ENCODE peak calls at places on chromosomes 7 and 10, in five cellular contexts. P is A549, M is HepG2, X is K562, H is H1. J is an unnamed sample.

GRCh38 chr7:82778021-82778420 is 334.4 kb upstream of the CACNA2D1 start:
- DNase-seq in H (no peak), P (no peak), M (no peak), X (no peak), J (no peak)

GRCh38 chr10:94747838-94748237 is 14.6 kb upstream of the CYP2C19 start:
- DNase-seq in X (no peak), P (no peak), H (no peak), M (no peak), J (no peak)

GRCh38 chr7:98038731-98039130 is 48.7 kb upstream of the OCM2 start:
- DNase-seq in H (no peak), X (no peak), P (no peak), M (no peak), J (no peak)

GRCh38 chr10:49608925-49609282 is 1.2 kb upstream of the SLC18A3 start:
- DNase-seq in H (no peak), X (no peak), P (no peak), M (no peak), J (no peak)

GRCh38 chr10:12849351-12850181 is 151.9 kb downstream of the CCDC3 start:
- DNase-seq in H (no peak), M (no peak), X (no peak), P (no peak), J (no peak)

GRCh38 chr10:114881916-114882315 is 56.1 kb upstream of the TRUB1 start:
- DNase-seq in M (no peak), X (no peak), P (no peak), H (no peak), J (no peak)

GRCh38 chr10:119849031-119849789 is 23.4 kb downstream of the MCMBP start:
- DNase-seq in X (no peak), P (no peak), H (no peak), M (no peak), J (no peak)

GRCh38 chr10:77801474-77802238 is 124.9 kb downstream of the DLG5 start:
- DNase-seq in H (no peak), M (no peak), P (no peak), X (no peak), J (peak; percentile 53)

GRCh38 chr7:130430841-130431713 is 9.7 kb downstream of the CEP41 start:
- DNase-seq in P (no peak), M (no peak), H (no peak), X (no peak), J (no peak)

GRCh38 chr10:77631241-77631640 is 6.4 kb downstream of the KCNMA1 start:
- DNase-seq in H (no peak), P (no peak), M (no peak), X (no peak), J (no peak)

GRCh38 chr7:106329971-106330733 is 45.4 kb upstream of the NAMPT start:
- DNase-seq in X (no peak), M (no peak), H (no peak), P (no peak), J (no peak)

GRCh38 chr7:2968176-2968575 is 75.5 kb downstream of the CARD11 start:
- DNase-seq in P (no peak), M (no peak), X (no peak), H (no peak), J (no peak)

GRCh38 chr7:68576366-68576765 is 1021.9 kb upstream of the AUTS2 start:
- DNase-seq in P (no peak), X (no peak), M (no peak), H (no peak), J (no peak)

GRCh38 chr10:43680035-43680434 is 31.4 kb upstream of the ZNF32 start:
- DNase-seq in M (no peak), H (no peak), P (no peak), X (peak; percentile 36), J (no peak)

GRCh38 chr7:138895700-138896099 is 85.5 kb downstream of the KIAA1549 start:
- DNase-seq in X (peak; percentile 36), H (no peak), P (no peak), M (no peak), J (no peak)

GRCh38 chr7:87218941-87219544 is 489 bp downstream of the TMEM243 start:
- DNase-seq in P (peak; percentile 42), M (peak; percentile 28), X (peak; percentile 35), H (no peak), J (no peak)

GRCh38 chr10:125692932-125693847 is 10.2 kb upstream of the TEX36 start:
- DNase-seq in M (no peak), H (no peak), P (no peak), X (no peak), J (no peak)

GRCh38 chr7:8217200-8218068 is 44.5 kb downstream of the ICA1 start:
- DNase-seq in M (peak; percentile 51), H (no peak), P (peak; percentile 39), X (peak; percentile 40), J (peak; percentile 43)

GRCh38 chr10:83332695-83333094 is 806.6 kb upstream of the GHITM start:
- DNase-seq in M (no peak), X (no peak), H (no peak), P (no peak), J (no peak)

GRCh38 chr7:73992104-73992562 is 35.8 kb upstream of the ELN start:
- DNase-seq in M (no peak), H (no peak), P (no peak), X (no peak), J (no peak)

GRCh38 chr7:138900040-138900828 is 81.0 kb downstream of the KIAA1549 start:
- DNase-seq in P (no peak), X (no peak), M (no peak), H (no peak), J (no peak)

GRCh38 chr10:11249134-11249533 is 231.5 kb downstream of the CELF2 start:
- DNase-seq in X (no peak), P (no peak), H (no peak), M (no peak), J (no peak)

GRCh38 chr10:98420786-98421185 is 5.8 kb upstream of the PYROXD2 start:
- DNase-seq in M (no peak), P (no peak), H (no peak), X (no peak), J (no peak)

GRCh38 chr10:79336739-79337138 is 10.5 kb upstream of the PPIF start:
- DNase-seq in X (no peak), H (no peak), P (no peak), M (no peak), J (no peak)

GRCh38 chr7:120053390-120053961 is 219.5 kb upstream of the KCND2 start:
- DNase-seq in P (no peak), M (no peak), H (no peak), X (no peak), J (no peak)

GRCh38 chr10:131825960-131826650 is 74.7 kb upstream of the PPP2R2D start:
- DNase-seq in M (no peak), P (no peak), H (no peak), X (no peak), J (no peak)

GRCh38 chr10:13873201-13873600 is 286.4 kb downstream of the PRPF18 start:
- DNase-seq in X (no peak), H (no peak), P (no peak), M (no peak), J (no peak)

GRCh38 chr7:40804477-40805215 is 669.8 kb downstream of the SUGCT start:
- DNase-seq in X (no peak), P (no peak), H (no peak), M (no peak), J (no peak)

GRCh38 chr7:14769261-14769660 is 133.3 kb downstream of the DGKB start:
- DNase-seq in M (no peak), P (no peak), H (no peak), X (no peak), J (no peak)

GRCh38 chr7:55774327-55775050 is 88.1 kb downstream of the SEPTIN14 start:
- DNase-seq in P (no peak), M (no peak), X (no peak), H (peak; percentile 53), J (no peak)

GRCh38 chr10:15571570-15571969 is 148.2 kb downstream of the ITGA8 start:
- DNase-seq in M (no peak), H (no peak), X (no peak), P (no peak), J (no peak)
- TF ChIP-seq KDM1A in M (no peak), H (no peak), X (no peak), P (no peak), J (no peak)

DNA sequence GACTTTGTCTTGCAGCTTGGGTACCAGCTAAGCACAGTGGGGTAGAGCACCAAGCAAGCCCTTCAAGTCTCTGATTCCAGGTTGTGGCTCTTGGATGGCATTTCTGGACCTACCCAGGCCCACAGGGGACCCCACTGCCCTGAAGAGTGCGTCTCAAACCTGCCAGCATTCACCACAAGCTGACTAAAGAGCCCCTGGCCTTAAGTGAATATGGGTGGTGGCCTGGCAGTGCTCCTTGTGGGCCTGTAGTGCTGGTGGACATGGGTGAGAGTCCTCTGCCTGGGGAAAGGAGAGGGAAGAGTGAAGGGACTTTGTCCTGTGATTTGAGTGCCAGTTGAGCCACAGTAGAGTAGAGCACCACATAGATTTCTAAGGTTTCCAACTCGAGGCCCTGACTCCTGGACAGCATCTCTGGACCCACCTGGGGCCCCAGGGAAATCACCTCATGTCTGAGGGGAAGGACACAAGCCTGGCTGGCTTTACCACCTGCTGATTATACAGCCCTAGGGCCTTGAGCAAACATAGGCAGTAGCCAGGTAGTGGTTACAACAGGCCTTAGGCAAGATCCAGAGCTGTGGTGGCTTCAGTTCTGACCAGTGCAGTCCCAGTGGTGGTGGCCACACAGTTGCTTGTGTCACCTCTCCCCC is 23.7 kb downstream of the GSDME start:
- DNase-seq in P (no peak), M (no peak), H (no peak), X (no peak), J (no peak)
- TF ChIP-seq KDM1A in P (no peak), M (no peak), H (no peak), X (no peak), J (no peak)

DNA sequence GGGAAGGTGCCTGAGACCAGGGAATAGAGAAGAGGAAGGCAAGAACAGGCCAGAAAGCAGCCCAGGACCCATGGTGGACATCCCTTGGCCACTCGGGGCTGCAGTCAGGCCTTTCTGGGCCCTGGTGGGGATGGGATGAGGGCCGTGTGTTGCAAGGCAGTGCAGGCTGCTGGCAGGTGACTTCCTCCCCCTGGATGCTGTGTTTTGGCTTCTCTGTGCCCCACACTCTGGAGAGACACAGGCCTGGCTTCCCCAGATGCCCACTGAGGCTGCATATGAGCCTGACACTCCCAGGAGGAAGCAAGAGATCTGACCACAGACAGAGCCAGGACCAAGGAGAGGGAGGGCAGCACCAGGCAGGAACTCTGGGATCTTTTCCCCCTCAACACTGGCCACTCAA is 39.9 kb downstream of the ANXA8 start:
- DNase-seq in P (no peak), M (no peak), H (no peak), X (no peak), J (no peak)
- TF ChIP-seq KDM1A in P (no peak), M (no peak), H (no peak), X (no peak), J (no peak)

DNA sequence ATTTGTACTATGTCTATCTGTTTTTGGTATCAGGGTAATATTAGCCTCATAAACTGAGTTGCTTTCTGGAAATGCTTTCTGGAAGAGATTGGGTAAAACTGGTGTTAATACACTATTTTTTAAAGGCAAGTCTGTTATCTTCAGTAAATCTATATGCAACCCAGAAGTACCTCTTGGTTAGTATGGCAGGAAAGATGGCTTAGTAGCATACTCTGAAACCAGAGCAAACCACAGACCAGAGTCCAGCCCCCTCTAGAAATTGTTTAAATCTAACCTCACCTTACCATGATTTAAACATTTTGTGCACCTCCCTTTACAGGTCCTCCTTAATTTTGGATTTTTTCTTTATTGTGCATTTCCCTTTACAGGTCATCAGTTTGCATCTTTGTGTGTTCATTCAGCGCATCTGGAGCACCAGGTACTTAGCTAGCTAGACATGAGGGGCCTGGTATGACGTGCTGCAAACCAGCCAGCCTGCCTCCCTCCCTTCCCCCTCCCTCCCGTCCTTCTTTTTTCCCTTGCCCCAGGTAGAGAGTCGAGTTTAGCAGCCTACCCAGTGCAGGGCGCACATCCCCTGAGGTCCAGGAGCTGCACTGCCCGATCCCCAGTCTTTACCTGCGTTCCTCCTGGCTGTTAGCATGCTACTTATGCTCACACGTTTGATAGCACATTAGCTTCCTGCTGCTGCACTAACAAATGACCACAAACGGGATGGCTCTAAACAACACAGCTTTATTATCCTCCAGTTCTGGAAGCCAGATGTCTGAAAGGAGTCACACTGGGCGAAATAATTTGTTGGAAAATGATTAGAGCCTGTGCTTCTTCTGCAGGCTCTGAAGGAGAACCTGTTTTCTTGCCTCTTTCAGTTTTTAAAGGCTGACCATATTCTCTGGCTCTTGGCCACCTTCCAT is 299.9 kb upstream of the HABP2 start:
- DNase-seq in H (no peak), M (no peak), X (no peak), P (no peak), J (no peak)
- TF ChIP-seq KDM1A in H (no peak), M (no peak), X (no peak), P (no peak), J (no peak)